ENCODE peak calls at places on chromosomes 13 and 19, in eight cellular contexts. One of them, this sample, is unnamed.

GRCh38 chr19:29501816-29502580 is 23.8 kb upstream of the VSTM2B start:
- DNase-seq in IMR-90: no peak
- DNase-seq in left lung: no peak
- DNase-seq in left ventricle myocardium inferior: no peak
- DNase-seq in Panc1: no peak
- DNase-seq in cardiac muscle cell: no peak
- DNase-seq in BJ: no peak
- DNase-seq in psoas muscle: no peak
- DNase-seq in this sample: no peak

GRCh38 chr13:51221674-51222509 is at the start of gene FAM124A:
- DNase-seq in IMR-90: peak
- DNase-seq in left lung: no peak
- DNase-seq in left ventricle myocardium inferior: peak
- DNase-seq in Panc1: no peak
- DNase-seq in cardiac muscle cell: peak
- DNase-seq in BJ: no peak
- DNase-seq in psoas muscle: peak
- DNase-seq in this sample: peak

GRCh38 chr13:38763446-38764381 is 76.8 kb downstream of the FREM2 start:
- DNase-seq in IMR-90: peak
- DNase-seq in left lung: no peak
- DNase-seq in left ventricle myocardium inferior: no peak
- DNase-seq in Panc1: no peak
- DNase-seq in cardiac muscle cell: peak
- DNase-seq in BJ: no peak
- DNase-seq in psoas muscle: no peak
- DNase-seq in this sample: no peak

GRCh38 chr13:99086149-99086868 is 108.4 kb upstream of the DOCK9 start:
- DNase-seq in IMR-90: peak
- DNase-seq in left lung: peak
- DNase-seq in left ventricle myocardium inferior: peak
- DNase-seq in Panc1: no peak
- DNase-seq in cardiac muscle cell: peak
- DNase-seq in BJ: no peak
- DNase-seq in psoas muscle: peak
- DNase-seq in this sample: peak

GRCh38 chr13:45292176-45292575 is 48.8 kb downstream of the TPT1 start:
- DNase-seq in IMR-90: no peak
- DNase-seq in left lung: no peak
- DNase-seq in left ventricle myocardium inferior: no peak
- DNase-seq in Panc1: no peak
- DNase-seq in cardiac muscle cell: no peak
- DNase-seq in BJ: no peak
- DNase-seq in psoas muscle: no peak
- DNase-seq in this sample: no peak

GRCh38 chr13:102495663-102496062 is 93.8 kb upstream of the FGF14 start:
- DNase-seq in IMR-90: no peak
- DNase-seq in left lung: no peak
- DNase-seq in left ventricle myocardium inferior: no peak
- DNase-seq in Panc1: no peak
- DNase-seq in cardiac muscle cell: no peak
- DNase-seq in BJ: no peak
- DNase-seq in psoas muscle: no peak
- DNase-seq in this sample: no peak

GRCh38 chr13:42990147-42990990 is 1.7 kb downstream of the EPSTI1 start:
- DNase-seq in IMR-90: peak
- DNase-seq in left lung: no peak
- DNase-seq in left ventricle myocardium inferior: no peak
- DNase-seq in Panc1: no peak
- DNase-seq in cardiac muscle cell: no peak
- DNase-seq in BJ: no peak
- DNase-seq in psoas muscle: no peak
- DNase-seq in this sample: no peak

GRCh38 chr19:15466851-15467733 is 2.7 kb upstream of the RASAL3 start:
- DNase-seq in IMR-90: peak
- DNase-seq in left lung: no peak
- DNase-seq in left ventricle myocardium inferior: no peak
- DNase-seq in Panc1: no peak
- DNase-seq in cardiac muscle cell: peak
- DNase-seq in BJ: no peak
- DNase-seq in psoas muscle: no peak
- DNase-seq in this sample: peak

GRCh38 chr13:110455941-110456340 is 105.6 kb downstream of the RAB20 start:
- DNase-seq in IMR-90: peak
- DNase-seq in left lung: peak
- DNase-seq in left ventricle myocardium inferior: peak
- DNase-seq in Panc1: peak
- DNase-seq in cardiac muscle cell: peak
- DNase-seq in BJ: no peak
- DNase-seq in psoas muscle: peak
- DNase-seq in this sample: peak

GRCh38 chr13:35953537-35954206 is 177.5 kb downstream of the DCLK1 start:
- DNase-seq in IMR-90: peak
- DNase-seq in left lung: peak
- DNase-seq in left ventricle myocardium inferior: peak
- DNase-seq in Panc1: no peak
- DNase-seq in cardiac muscle cell: peak
- DNase-seq in BJ: peak
- DNase-seq in psoas muscle: peak
- DNase-seq in this sample: no peak

GRCh38 chr19:29620931-29621351 is 14.9 kb downstream of the POP4 start:
- DNase-seq in IMR-90: no peak
- DNase-seq in left lung: no peak
- DNase-seq in left ventricle myocardium inferior: no peak
- DNase-seq in Panc1: no peak
- DNase-seq in cardiac muscle cell: no peak
- DNase-seq in BJ: no peak
- DNase-seq in psoas muscle: peak
- DNase-seq in this sample: no peak

GRCh38 chr13:39185326-39185725 is 147.1 kb downstream of the NHLRC3 start:
- DNase-seq in IMR-90: no peak
- DNase-seq in left lung: no peak
- DNase-seq in left ventricle myocardium inferior: no peak
- DNase-seq in Panc1: no peak
- DNase-seq in cardiac muscle cell: no peak
- DNase-seq in BJ: no peak
- DNase-seq in psoas muscle: no peak
- DNase-seq in this sample: no peak

GRCh38 chr19:39533003-39533512 is 406 bp upstream of the EID2B start:
- DNase-seq in IMR-90: no peak
- DNase-seq in left lung: no peak
- DNase-seq in left ventricle myocardium inferior: no peak
- DNase-seq in Panc1: no peak
- DNase-seq in cardiac muscle cell: no peak
- DNase-seq in BJ: no peak
- DNase-seq in psoas muscle: no peak
- DNase-seq in this sample: no peak

GRCh38 chr19:39533791-39534190 is 1.1 kb upstream of the EID2B start:
- DNase-seq in IMR-90: no peak
- DNase-seq in left lung: no peak
- DNase-seq in left ventricle myocardium inferior: no peak
- DNase-seq in Panc1: no peak
- DNase-seq in cardiac muscle cell: no peak
- DNase-seq in BJ: no peak
- DNase-seq in psoas muscle: no peak
- DNase-seq in this sample: no peak

GRCh38 chr19:39531834-39532232 is 819 bp downstream of the EID2B start:
- DNase-seq in IMR-90: no peak
- DNase-seq in left lung: no peak
- DNase-seq in left ventricle myocardium inferior: no peak
- DNase-seq in Panc1: no peak
- DNase-seq in cardiac muscle cell: no peak
- DNase-seq in BJ: no peak
- DNase-seq in psoas muscle: no peak
- DNase-seq in this sample: no peak

GRCh38 chr19:39532233-39533002 is at the start of gene EID2B:
- DNase-seq in IMR-90: peak
- DNase-seq in left lung: peak
- DNase-seq in left ventricle myocardium inferior: peak
- DNase-seq in Panc1: peak
- DNase-seq in cardiac muscle cell: peak
- DNase-seq in BJ: peak
- DNase-seq in psoas muscle: peak
- DNase-seq in this sample: peak
- H3K4me3 ChIP-seq in IMR-90: peak
- H3K4me3 ChIP-seq in left lung: peak
- H3K4me3 ChIP-seq in left ventricle myocardium inferior: peak
- H3K4me3 ChIP-seq in Panc1: peak
- H3K4me3 ChIP-seq in cardiac muscle cell: peak
- H3K4me3 ChIP-seq in BJ: peak
- H3K4me3 ChIP-seq in psoas muscle: peak
- H3K4me3 ChIP-seq in this sample: peak

DNA sequence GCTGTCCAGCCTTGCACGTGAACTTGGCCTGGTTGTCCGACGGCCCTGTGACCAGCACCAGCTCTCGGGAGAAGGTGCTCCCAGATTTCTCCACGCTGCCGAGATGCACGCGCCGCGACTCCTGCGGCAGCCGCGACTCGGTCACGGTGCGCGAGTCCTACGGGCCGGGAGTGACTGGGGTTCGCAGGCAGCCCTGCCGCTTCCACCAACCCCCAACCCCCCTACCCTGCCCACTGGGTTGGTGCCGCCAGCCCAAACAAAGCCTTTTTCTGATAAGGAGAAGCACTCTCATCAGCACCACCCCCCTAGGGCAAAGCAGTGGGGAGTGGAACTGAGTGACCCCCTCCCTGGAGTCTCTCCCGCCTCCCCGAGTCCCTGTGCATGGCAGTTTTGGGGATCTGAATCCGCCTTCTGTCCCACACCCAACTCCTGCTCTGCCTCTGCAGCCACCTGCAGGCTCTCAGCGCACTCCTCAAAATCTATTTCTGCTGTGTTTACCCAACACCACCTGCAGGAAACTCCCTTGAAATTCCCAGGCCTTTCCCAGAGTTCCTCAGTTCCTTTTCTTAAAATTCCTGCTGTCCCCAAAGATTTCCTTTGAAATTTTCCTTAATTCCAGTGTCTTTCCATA is 6.2 kb downstream of the NPHS1 start:
- DNase-seq in IMR-90: no peak
- DNase-seq in left lung: no peak
- DNase-seq in left ventricle myocardium inferior: no peak
- DNase-seq in Panc1: no peak
- DNase-seq in cardiac muscle cell: no peak
- DNase-seq in BJ: no peak
- DNase-seq in psoas muscle: no peak
- DNase-seq in this sample: no peak
- H3K4me3 ChIP-seq in IMR-90: no peak
- H3K4me3 ChIP-seq in left lung: no peak
- H3K4me3 ChIP-seq in left ventricle myocardium inferior: peak
- H3K4me3 ChIP-seq in Panc1: peak
- H3K4me3 ChIP-seq in cardiac muscle cell: peak
- H3K4me3 ChIP-seq in BJ: no peak
- H3K4me3 ChIP-seq in psoas muscle: peak
- H3K4me3 ChIP-seq in this sample: no peak

DNA sequence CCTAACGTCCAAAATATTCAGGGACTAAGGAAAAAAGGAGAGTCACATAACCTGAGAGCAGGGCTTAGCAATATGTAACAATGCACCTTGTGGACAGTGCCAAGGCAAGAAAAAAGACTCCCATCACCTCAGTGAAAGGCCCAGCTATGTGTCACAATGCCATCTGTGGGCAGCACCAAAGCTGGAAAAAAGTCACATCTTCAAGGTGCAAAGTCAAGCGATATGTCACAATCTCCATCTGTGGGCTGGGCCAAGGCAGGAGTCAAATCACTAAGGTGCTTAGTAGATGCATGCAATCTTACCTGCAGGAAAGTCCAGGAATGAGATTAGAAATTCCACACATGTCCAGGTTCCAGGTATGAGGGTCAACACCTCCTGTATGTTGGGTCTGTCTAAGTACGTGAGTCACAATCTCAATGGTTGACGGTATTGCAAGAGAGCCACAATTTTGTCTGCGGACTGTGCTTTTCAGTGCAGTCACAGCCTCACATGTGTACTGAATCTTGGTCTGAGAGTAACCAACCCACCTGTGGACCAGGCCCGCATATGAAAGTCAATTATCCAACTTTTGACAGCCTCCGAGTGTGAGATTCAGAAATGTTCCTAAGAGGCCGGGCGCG is 14.8 kb upstream of the ZNF43 start:
- DNase-seq in IMR-90: no peak
- DNase-seq in left lung: no peak
- DNase-seq in left ventricle myocardium inferior: no peak
- DNase-seq in Panc1: no peak
- DNase-seq in cardiac muscle cell: no peak
- DNase-seq in BJ: no peak
- DNase-seq in psoas muscle: no peak
- DNase-seq in this sample: no peak
- H3K4me3 ChIP-seq in IMR-90: peak
- H3K4me3 ChIP-seq in left lung: peak
- H3K4me3 ChIP-seq in left ventricle myocardium inferior: peak
- H3K4me3 ChIP-seq in Panc1: peak
- H3K4me3 ChIP-seq in cardiac muscle cell: peak
- H3K4me3 ChIP-seq in BJ: peak
- H3K4me3 ChIP-seq in psoas muscle: peak
- H3K4me3 ChIP-seq in this sample: peak

GRCh38 chr13:40979232-40979631 is 39.9 kb downstream of the ELF1 start:
- DNase-seq in IMR-90: no peak
- DNase-seq in left lung: no peak
- DNase-seq in left ventricle myocardium inferior: no peak
- DNase-seq in Panc1: no peak
- DNase-seq in cardiac muscle cell: no peak
- DNase-seq in BJ: no peak
- DNase-seq in psoas muscle: no peak
- DNase-seq in this sample: no peak
- H3K4me3 ChIP-seq in IMR-90: no peak
- H3K4me3 ChIP-seq in left lung: peak
- H3K4me3 ChIP-seq in left ventricle myocardium inferior: peak
- H3K4me3 ChIP-seq in Panc1: no peak
- H3K4me3 ChIP-seq in cardiac muscle cell: no peak
- H3K4me3 ChIP-seq in BJ: no peak
- H3K4me3 ChIP-seq in psoas muscle: peak
- H3K4me3 ChIP-seq in this sample: peak

GRCh38 chr19:39236527-39236926 is 8.3 kb downstream of the IFNL3 start:
- DNase-seq in IMR-90: no peak
- DNase-seq in left lung: no peak
- DNase-seq in left ventricle myocardium inferior: no peak
- DNase-seq in Panc1: no peak
- DNase-seq in cardiac muscle cell: no peak
- DNase-seq in BJ: no peak
- DNase-seq in psoas muscle: no peak
- DNase-seq in this sample: no peak
- H3K4me3 ChIP-seq in IMR-90: no peak
- H3K4me3 ChIP-seq in left lung: no peak
- H3K4me3 ChIP-seq in left ventricle myocardium inferior: no peak
- H3K4me3 ChIP-seq in Panc1: no peak
- H3K4me3 ChIP-seq in cardiac muscle cell: no peak
- H3K4me3 ChIP-seq in BJ: no peak
- H3K4me3 ChIP-seq in psoas muscle: no peak
- H3K4me3 ChIP-seq in this sample: no peak

This sample was measured in GM06990.